ENCODE peak calls at places on chromosomes 12 and 14, in nine cellular contexts. E is activated effector memory CD4-positive, alpha-beta T cell treated with Interleukin-2 at 50 U/mL for 16 hours; V is omental fat pad; I is kidney tubule cell; R is amygdala; C is HEK293T; X is stimulated activated CD4-positive, alpha-beta T cell treated with anti-CD3 and anti-CD28 coated beads, Interleukin-12 subunit alpha, Interleukin-12 subunit beta, amount 100 ng/mL, for 4 hours; H is dorsolateral prefrontal cortex; K is CD8-positive, alpha-beta T cell. M is an unnamed sample.

GRCh38 chr12:126189856-126190255 is 1124.6 kb downstream of the AACS start:
- DNase-seq in C (no peak), K (no peak), V (no peak), R (no peak), I (no peak), X (no peak), E (no peak), H (no peak), M (no peak)

GRCh38 chr12:91272456-91273063 is 89.9 kb upstream of the DCN start:
- DNase-seq in K (no peak), E (no peak), H (no peak), I (no peak), X (no peak), C (no peak), R (peak), V (no peak), M (no peak)

GRCh38 chr14:50469982-50470381 is 62.4 kb downstream of the MAP4K5 start:
- DNase-seq in K (no peak), H (no peak), X (no peak), R (no peak), E (no peak), I (no peak), C (no peak), V (no peak), M (no peak)

GRCh38 chr14:51954657-51955056 is 34.7 kb upstream of the RTRAF start:
- DNase-seq in K (no peak), H (no peak), I (no peak), C (no peak), E (no peak), V (no peak), X (no peak), R (no peak), M (no peak)

GRCh38 chr14:78425782-78426181 is 255.6 kb downstream of the NRXN3 start:
- DNase-seq in R (no peak), K (no peak), E (no peak), C (no peak), X (no peak), H (no peak), V (no peak), I (no peak), M (no peak)

GRCh38 chr12:32290411-32290810 is 108.9 kb upstream of the FGD4 start:
- DNase-seq in H (no peak), X (no peak), K (no peak), C (no peak), I (peak), R (no peak), E (no peak), V (no peak), M (no peak)

GRCh38 chr14:23009939-23010718 is at the start of gene C14orf93:
- DNase-seq in H (peak), E (peak), R (peak), I (peak), K (peak), X (peak), V (no peak), C (peak), M (peak)

GRCh38 chr12:117484901-117485300 is 123.5 kb upstream of the NOS1 start:
- DNase-seq in V (no peak), E (no peak), H (no peak), R (no peak), K (no peak), C (no peak), X (no peak), I (no peak), M (no peak)

GRCh38 chr14:49960453-49960852 is 67.6 kb downstream of the ARF6 start:
- DNase-seq in C (no peak), E (no peak), I (no peak), X (no peak), V (no peak), K (no peak), R (no peak), H (no peak), M (no peak)

GRCh38 chr14:88660056-88660455 is 97.2 kb downstream of the ZC3H14 start:
- DNase-seq in X (no peak), I (no peak), H (no peak), K (no peak), V (no peak), C (no peak), R (no peak), E (no peak), M (no peak)

GRCh38 chr14:99273724-99274345 is 1.8 kb upstream of the BCL11B start:
- DNase-seq in K (peak), H (no peak), R (no peak), C (no peak), V (no peak), X (no peak), I (no peak), E (no peak), M (no peak)

GRCh38 chr14:101062065-101062450 is 158.5 kb upstream of the RTL1 start:
- DNase-seq in I (no peak), E (no peak), K (no peak), C (no peak), V (no peak), X (no peak), H (no peak), R (no peak), M (no peak)

GRCh38 chr12:40672650-40673319 is 19.5 kb upstream of the CNTN1 start:
- DNase-seq in C (no peak), I (no peak), X (no peak), K (no peak), R (no peak), V (no peak), E (no peak), H (no peak), M (no peak)

GRCh38 chr12:77485961-77486579 is 344.6 kb upstream of the NAV3 start:
- DNase-seq in K (no peak), V (no peak), E (no peak), C (no peak), I (no peak), X (no peak), R (no peak), H (no peak), M (no peak)

GRCh38 chr12:109827566-109828550 is 5.3 kb downstream of the TRPV4 start:
- DNase-seq in V (no peak), H (peak), X (no peak), C (no peak), K (no peak), E (no peak), R (peak), I (peak), M (no peak)

GRCh38 chr12:70469221-70469820 is 103.2 kb downstream of the KCNMB4 start:
- DNase-seq in E (no peak), I (no peak), X (no peak), V (no peak), C (no peak), R (no peak), H (no peak), K (no peak), M (no peak)